ENCODE peak calls at places on chromosomes 2 and 18, in four cellular contexts. H is right lobe of liver, U is GM13976, M is GM12865. O is an unnamed sample.

GRCh38 chr2:36831185-36831584 is 134.7 kb downstream of the VIT start:
- DNase-seq in H (no peak), U (no peak), M (no peak), O (no peak)

GRCh38 chr2:239184968-239185903 is 215.6 kb downstream of the HDAC4 start:
- DNase-seq in H (no peak), U (no peak), M (no peak), O (no peak)

GRCh38 chr2:85250045-85250444 is 77.7 kb downstream of the TGOLN2 start:
- DNase-seq in H (no peak), U (no peak), M (no peak), O (no peak)

GRCh38 chr2:136305517-136306192 is 187.7 kb upstream of the CXCR4 start:
- DNase-seq in H (no peak), U (peak), M (peak), O (peak)

GRCh38 chr2:181466661-181467576 is 9.7 kb downstream of the ITGA4 start:
- DNase-seq in H (peak), U (no peak), M (peak), O (peak)

GRCh38 chr18:26642461-26643348 is 94.4 kb upstream of the KCTD1 start:
- DNase-seq in H (no peak), U (no peak), M (no peak), O (no peak)

GRCh38 chr2:219017166-219017931 is 24.0 kb downstream of the CFAP65 start:
- DNase-seq in H (no peak), U (no peak), M (no peak), O (no peak)

GRCh38 chr18:80104364-80104779 is 4.7 kb upstream of the ADNP2 start:
- DNase-seq in H (no peak), U (no peak), M (no peak), O (no peak)

GRCh38 chr2:120956486-120957156 is 221.0 kb downstream of the GLI2 start:
- DNase-seq in H (no peak), U (no peak), M (no peak), O (no peak)

GRCh38 chr18:76972838-76973237 is 150.5 kb downstream of the ZNF236 start:
- DNase-seq in H (no peak), U (no peak), M (no peak), O (no peak)

GRCh38 chr2:191041418-191042161 is 27.6 kb upstream of the STAT1 start:
- DNase-seq in H (peak), U (no peak), M (no peak), O (no peak)

GRCh38 chr18:13625355-13625754 is 101.0 kb downstream of the FAM210A start:
- DNase-seq in H (no peak), U (no peak), M (no peak), O (no peak)

GRCh38 chr2:239588451-239589269 is 187.8 kb upstream of the HDAC4 start:
- DNase-seq in H (peak), U (no peak), M (no peak), O (no peak)

GRCh38 chr2:159262226-159262625 is 24.3 kb downstream of the WDSUB1 start:
- DNase-seq in H (no peak), U (no peak), M (no peak), O (no peak)

GRCh38 chr2:143128681-143129580 is at the start of gene ARHGAP15:
- DNase-seq in H (peak), U (peak), M (peak), O (peak)

GRCh38 chr2:675982-676646 is 1.1 kb downstream of the TMEM18 start:
- DNase-seq in H (no peak), U (peak), M (peak), O (peak)

GRCh38 chr2:29206941-29207340 is 91.7 kb downstream of the CLIP4 start:
- DNase-seq in H (no peak), U (no peak), M (no peak), O (no peak)

GRCh38 chr2:237674731-237675276 is 47.4 kb downstream of the LRRFIP1 start:
- DNase-seq in H (peak), U (peak), M (peak), O (peak)

GRCh38 chr2:118687698-118688097 is 159.8 kb downstream of the EN1 start:
- DNase-seq in H (no peak), U (no peak), M (no peak), O (no peak)

GRCh38 chr2:45777996-45778719 is 126.7 kb downstream of the PRKCE start:
- DNase-seq in H (no peak), U (no peak), M (no peak), O (no peak)

GRCh38 chr2:70643715-70644114 is 90.1 kb upstream of the TGFA start:
- DNase-seq in H (no peak), U (peak), M (peak), O (no peak)

GRCh38 chr2:177692042-177692823 is 299.7 kb downstream of the AGPS start:
- DNase-seq in H (no peak), U (no peak), M (no peak), O (no peak)

GRCh38 chr18:69985239-69985638 is 37.6 kb upstream of the CD226 start:
- DNase-seq in H (no peak), U (no peak), M (no peak), O (no peak)
- TF ChIP-seq CTCF in H (no peak), U (no peak), M (no peak), O (no peak)

GRCh38 chr2:195639959-195640358 is 17.1 kb upstream of the SLC39A10 start:
- DNase-seq in H (no peak), U (no peak), M (no peak), O (no peak)
- TF ChIP-seq CTCF in H (no peak), U (no peak), M (no peak), O (no peak)

DNA sequence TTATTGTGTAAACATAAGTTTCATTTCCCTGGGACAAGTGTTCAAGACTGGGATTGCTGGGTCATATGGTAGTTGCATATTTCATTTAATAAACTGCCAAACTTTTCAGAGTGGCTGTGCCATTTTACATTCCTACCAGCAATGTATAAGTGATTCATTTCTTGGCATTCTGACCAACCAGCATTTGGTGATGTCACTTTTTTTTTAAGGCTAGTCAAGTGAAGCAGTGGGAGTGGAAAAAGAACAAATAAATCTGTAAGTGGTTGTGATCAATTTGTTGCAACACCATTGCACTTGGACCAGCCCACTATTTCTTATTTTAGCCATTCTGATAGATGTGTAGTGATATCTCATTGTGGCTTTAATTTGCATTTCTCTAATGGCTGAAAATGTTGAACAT is 5.1 kb upstream of the CHCHD5 start:
- DNase-seq in H (no peak), U (no peak), M (no peak), O (no peak)
- TF ChIP-seq CTCF in H (no peak), U (no peak), M (no peak), O (no peak)

GRCh38 chr2:113754160-113754559 is 2.3 kb downstream of the SLC35F5 start:
- DNase-seq in H (no peak), U (no peak), M (no peak), O (no peak)

GRCh38 chr2:113757059-113757657 is 716 bp upstream of the SLC35F5 start:
- DNase-seq in H (no peak), U (no peak), M (no peak), O (no peak)

GRCh38 chr2:113755690-113756063 is 765 bp downstream of the SLC35F5 start:
- DNase-seq in H (no peak), U (no peak), M (no peak), O (peak)

GRCh38 chr2:113754989-113755689 is 1.3 kb downstream of the SLC35F5 start:
- DNase-seq in H (no peak), U (no peak), M (no peak), O (no peak)

GRCh38 chr2:113756088-113757058 is at the start of gene SLC35F5:
- DNase-seq in H (peak), U (peak), M (peak), O (peak)
- TF ChIP-seq CTCF in H (no peak), U (no peak), M (no peak), O (peak)

DNA sequence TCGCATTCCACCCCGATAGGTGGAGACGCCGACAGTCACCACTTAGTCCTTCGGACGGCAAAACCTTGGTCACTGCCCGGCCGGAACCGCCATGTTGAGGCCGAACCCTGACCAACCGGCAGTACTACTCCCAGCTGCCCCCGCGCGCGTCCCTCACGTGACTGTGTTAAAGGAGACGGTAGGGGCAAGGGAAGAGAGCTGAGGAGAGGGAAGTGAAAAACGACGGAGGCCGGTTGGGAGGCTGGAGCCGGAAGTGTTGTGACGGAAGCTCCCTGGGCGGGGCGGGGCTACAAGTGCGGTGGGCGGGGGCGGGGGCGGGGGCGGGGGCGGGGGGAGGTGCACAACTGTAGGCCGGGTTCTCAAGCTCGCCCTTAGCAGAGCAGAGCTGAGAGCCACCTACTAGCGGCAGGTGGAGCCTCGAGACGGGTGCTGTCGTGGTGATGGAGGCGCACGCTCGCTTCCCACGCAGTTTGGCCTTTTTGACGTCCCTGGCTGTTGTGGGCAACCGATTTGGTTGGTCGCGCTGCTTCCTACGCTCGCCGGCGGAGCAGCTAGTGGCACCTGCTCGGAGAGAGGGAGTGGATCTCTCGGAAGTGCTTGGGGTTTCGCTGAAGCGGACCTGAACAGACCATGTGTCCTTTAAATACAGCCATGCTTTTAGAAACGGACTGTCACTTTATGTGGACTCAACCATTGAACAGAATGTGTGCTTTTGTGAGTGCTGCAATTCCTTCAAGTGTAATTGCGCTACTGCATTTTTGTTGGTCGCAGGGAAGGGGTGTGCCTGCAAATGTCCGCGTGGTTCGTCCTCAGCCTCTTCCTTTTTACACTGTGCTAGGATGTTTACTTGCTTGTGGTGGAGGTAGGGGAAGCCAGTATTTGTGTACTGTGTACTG is at the start of gene TRAPPC8:
- DNase-seq in H (peak), U (peak), M (peak), O (peak)
- TF ChIP-seq CTCF in H (peak), U (peak), M (peak), O (peak)

GRCh38 chr2:101251844-101252407 is 760 bp upstream of the CNOT11 start:
- DNase-seq in H (no peak), U (no peak), M (peak), O (no peak)

GRCh38 chr2:101249826-101250225 is 2.9 kb upstream of the CNOT11 start:
- DNase-seq in H (no peak), U (no peak), M (no peak), O (no peak)

GRCh38 chr2:101253013-101253712 is 477 bp downstream of the CNOT11 start:
- DNase-seq in H (peak), U (peak), M (peak), O (peak)

GRCh38 chr2:101253713-101254085 is 1.0 kb downstream of the CNOT11 start:
- DNase-seq in H (no peak), U (no peak), M (peak), O (peak)

DNA sequence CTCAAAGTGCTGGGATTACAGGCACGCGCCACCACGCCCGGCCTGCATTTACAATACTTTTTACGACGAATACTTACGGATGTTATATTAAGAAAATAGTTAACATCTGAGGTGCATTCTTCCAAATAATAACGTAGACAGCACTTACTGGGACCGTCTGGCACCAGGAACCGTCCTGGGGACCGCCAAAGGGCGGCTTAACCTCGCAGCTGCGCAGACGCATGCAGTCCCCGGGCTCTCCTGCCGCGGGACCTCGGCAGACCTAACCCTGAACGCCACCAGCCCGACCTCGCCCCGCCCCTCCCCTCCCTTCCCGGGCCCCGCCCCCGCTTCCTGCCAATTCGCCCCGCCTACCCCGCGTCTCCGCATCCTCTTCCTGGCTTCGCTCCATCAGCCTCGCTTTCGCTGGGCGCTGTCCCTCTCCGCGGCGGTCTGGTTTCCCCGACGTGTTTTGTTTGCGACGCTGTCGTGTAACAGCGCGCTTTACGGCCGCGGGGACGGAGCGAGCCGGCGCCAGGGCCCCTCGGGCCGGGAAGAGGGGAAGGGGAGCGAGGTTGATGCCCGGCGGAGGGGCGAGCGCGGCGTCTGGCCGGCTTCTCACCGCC is at the start of gene CNOT11:
- DNase-seq in H (peak), U (peak), M (peak), O (peak)
- TF ChIP-seq CTCF in H (no peak), U (no peak), M (no peak), O (no peak)

GRCh38 chr2:208781166-208781565 is 374.6 kb downstream of the PTH2R start:
- DNase-seq in H (no peak), U (no peak), M (no peak), O (no peak)
- TF ChIP-seq CTCF in H (no peak), U (no peak), M (no peak), O (no peak)

DNA sequence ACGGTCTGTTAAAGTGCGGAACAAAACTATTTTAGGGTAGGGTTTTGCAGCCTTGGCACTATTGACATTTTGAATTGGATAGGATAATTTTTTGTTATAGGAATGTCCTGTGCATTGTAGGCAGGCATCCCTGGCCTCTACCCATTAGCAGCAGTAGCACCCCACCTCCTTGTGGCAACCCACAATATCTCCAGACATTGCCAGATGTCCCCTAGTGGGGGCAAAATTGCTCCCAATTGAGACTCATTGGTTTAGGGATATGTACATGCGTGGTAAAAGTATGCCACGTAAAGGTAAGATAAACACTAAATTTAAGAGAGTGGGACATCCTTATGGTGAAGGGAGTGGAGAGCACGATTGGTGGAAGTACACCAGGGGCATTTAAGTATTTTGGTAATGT is 4.6 kb downstream of the MIB1 start:
- DNase-seq in H (no peak), U (no peak), M (no peak), O (no peak)
- TF ChIP-seq CTCF in H (no peak), U (no peak), M (no peak), O (peak)

O was measured in GM13977.